ENCODE peak calls at places on chromosome 1, in nine cellular contexts. T is naive B cell; K is right cardiac atrium; H is K562; O is Right ventricle myocardium superior; C is left lung; F is A549; W is CD4-positive, alpha-beta T cell; Z is naive thymus-derived CD4-positive, alpha-beta T cell. E is an unnamed sample.

GRCh38 chr1:227998374-227999055 is 8.3 kb upstream of the WNT3A start:
- ATAC-seq in T (no peak), K (no peak), H (no peak), O (no peak), C (no peak), F (no peak), W (no peak), Z (no peak), E (no peak)

GRCh38 chr1:150022357-150022756 is 11.8 kb upstream of the OTUD7B start:
- ATAC-seq in T (no peak), K (no peak), H (peak; percentile 72), O (no peak), C (peak; percentile 69), F (no peak), W (no peak), Z (no peak), E (no peak)

GRCh38 chr1:247919952-247920351 is at the start of gene OR2T8:
- ATAC-seq in T (no peak), K (no peak), H (no peak), O (no peak), C (no peak), F (no peak), W (no peak), Z (no peak), E (no peak)

GRCh38 chr1:172627702-172628101 is 31.2 kb upstream of the FASLG start:
- ATAC-seq in T (no peak), K (no peak), H (no peak), O (no peak), C (no peak), F (no peak), W (peak; percentile 46), Z (peak; percentile 27), E (no peak)

GRCh38 chr1:40174788-40175187 is 13.6 kb downstream of the RLF start:
- ATAC-seq in T (no peak), K (no peak), H (no peak), O (no peak), C (no peak), F (no peak), W (no peak), Z (no peak), E (no peak)

GRCh38 chr1:26154750-26155149 is 4.1 kb upstream of the FAM110D start:
- ATAC-seq in T (no peak), K (peak; percentile 50), H (no peak), O (no peak), C (peak; percentile 31), F (no peak), W (no peak), Z (no peak), E (no peak)

GRCh38 chr1:201016943-201017827 is 6.3 kb downstream of the KIF21B start:
- ATAC-seq in T (peak; percentile 54), K (no peak), H (no peak), O (no peak), C (no peak), F (no peak), W (no peak), Z (no peak), E (peak; percentile 75)

GRCh38 chr1:157140068-157140588 is 1.9 kb upstream of the ETV3 start:
- ATAC-seq in T (no peak), K (no peak), H (no peak), O (no peak), C (no peak), F (no peak), W (no peak), Z (no peak), E (no peak)

GRCh38 chr1:172704003-172704402 is 45.1 kb downstream of the FASLG start:
- ATAC-seq in T (no peak), K (no peak), H (no peak), O (no peak), C (no peak), F (no peak), W (no peak), Z (no peak), E (no peak)

GRCh38 chr1:46171351-46171750 is 3.5 kb upstream of the TSPAN1 start:
- ATAC-seq in T (no peak), K (peak; percentile 38), H (no peak), O (peak; percentile 9), C (no peak), F (no peak), W (no peak), Z (no peak), E (no peak)

GRCh38 chr1:13604191-13604590 is 20.6 kb downstream of the PDPN start:
- ATAC-seq in T (no peak), K (no peak), H (no peak), O (no peak), C (no peak), F (no peak), W (no peak), Z (no peak), E (no peak)

GRCh38 chr1:170200161-170200560 is 54.4 kb downstream of the NTMT2 start:
- ATAC-seq in T (no peak), K (no peak), H (no peak), O (peak; percentile 45), C (no peak), F (no peak), W (no peak), Z (no peak), E (no peak)

GRCh38 chr1:14921057-14921456 is 232.5 kb upstream of the TMEM51 start:
- ATAC-seq in T (no peak), K (peak; percentile 20), H (peak; percentile 6), O (peak; percentile 41), C (no peak), F (no peak), W (no peak), Z (no peak), E (no peak)

GRCh38 chr1:30111431-30111830 is 612.0 kb downstream of the MATN1 start:
- ATAC-seq in T (no peak), K (peak; percentile 65), H (peak; percentile 99), O (peak; percentile 74), C (peak; percentile 92), F (peak; percentile 84), W (no peak), Z (no peak), E (peak; percentile 21)

GRCh38 chr1:186330758-186331157 is 44.3 kb downstream of the TPR start:
- ATAC-seq in T (no peak), K (no peak), H (peak; percentile 77), O (no peak), C (no peak), F (no peak), W (no peak), Z (no peak), E (no peak)

GRCh38 chr1:212783976-212784375 is 7.6 kb downstream of the NSL1 start:
- ATAC-seq in T (no peak), K (no peak), H (no peak), O (no peak), C (no peak), F (no peak), W (no peak), Z (no peak), E (no peak)

GRCh38 chr1:39076127-39076798 is 50.1 kb downstream of the NDUFS5 start:
- ATAC-seq in T (no peak), K (peak; percentile 87), H (peak; percentile 25), O (peak; percentile 80), C (peak; percentile 32), F (no peak), W (no peak), Z (no peak), E (no peak)

GRCh38 chr1:89917353-89917752 is 77.6 kb upstream of the ZNF326 start:
- ATAC-seq in T (no peak), K (no peak), H (no peak), O (no peak), C (no peak), F (no peak), W (no peak), Z (no peak), E (no peak)

GRCh38 chr1:199056721-199057120 is 417.9 kb downstream of the PTPRC start:
- ATAC-seq in T (no peak), K (no peak), H (no peak), O (no peak), C (no peak), F (no peak), W (no peak), Z (no peak), E (no peak)

GRCh38 chr1:112934562-112934952 is 21.4 kb downstream of the SLC16A1 start:
- ATAC-seq in T (no peak), K (no peak), H (no peak), O (no peak), C (no peak), F (no peak), W (no peak), Z (no peak), E (no peak)

GRCh38 chr1:167221126-167221803 is 579 bp downstream of the POU2F1 start:
- ATAC-seq in T (peak; percentile 2), K (peak; percentile 8), H (peak; percentile 19), O (peak; percentile 14), C (peak; percentile 2), F (peak; percentile 46), W (no peak), Z (no peak), E (peak; percentile 50)

GRCh38 chr1:46413596-46413985 is 19.5 kb downstream of the FAAH start:
- ATAC-seq in T (no peak), K (no peak), H (peak; percentile 93), O (no peak), C (no peak), F (peak; percentile 67), W (peak; percentile 92), Z (peak; percentile 80), E (peak; percentile 57)

GRCh38 chr1:64983110-64983509 is 16.8 kb upstream of the JAK1 start:
- ATAC-seq in T (no peak), K (no peak), H (peak; percentile 64), O (no peak), C (peak; percentile 21), F (peak; percentile 97), W (no peak), Z (no peak), E (no peak)

GRCh38 chr1:221697924-221698425 is 43.9 kb downstream of the DUSP10 start:
- ATAC-seq in T (no peak), K (no peak), H (peak; percentile 45), O (peak; percentile 34), C (no peak), F (no peak), W (no peak), Z (no peak), E (no peak)

GRCh38 chr1:9891207-9891606 is 18.9 kb downstream of the CTNNBIP1 start:
- ATAC-seq in T (no peak), K (no peak), H (no peak), O (no peak), C (no peak), F (no peak), W (no peak), Z (no peak), E (no peak)

GRCh38 chr1:169047074-169047473 is 59.4 kb upstream of the ATP1B1 start:
- ATAC-seq in T (no peak), K (no peak), H (no peak), O (no peak), C (peak; percentile 35), F (no peak), W (no peak), Z (no peak), E (no peak)

E was measured in stimulated activated memory B cell treated with anti-CD40 and anti-IgM and Interleukin-4, amounts not matched to agents 10 μg/mL and 1 μg/mL and 100 μg/mL, for 72 hours.